ENCODE peak calls at places on chromosomes 1 and 21, in four cellular contexts. D is HCT116, Z is K562, U is HepG2. X is an unnamed sample.

GRCh38 chr1:9410737-9411297 is 118.1 kb downstream of the SPSB1 start:
- DNase-seq in D (peak; percentile 22), Z (peak; percentile 49), U (peak; percentile 39), X (no peak)

GRCh38 chr1:191498318-191498717 is 659.9 kb upstream of the RGS18 start:
- DNase-seq in D (no peak), Z (peak; percentile 37), U (no peak), X (no peak)

GRCh38 chr1:42817440-42817767 is 207 bp upstream of the SVBP start:
- DNase-seq in D (no peak), Z (no peak), U (peak; percentile 6), X (peak; percentile 28)

GRCh38 chr1:21324368-21325137 is 34.3 kb upstream of the ECE1 start:
- DNase-seq in D (peak; percentile 94), Z (peak; percentile 79), U (no peak), X (no peak)

GRCh38 chr1:54867717-54868057 is 19.3 kb downstream of the DHCR24 start:
- DNase-seq in D (no peak), Z (no peak), U (peak; percentile 96), X (no peak)

GRCh38 chr1:50980505-50980904 is 10.5 kb downstream of the CDKN2C start:
- DNase-seq in D (no peak), Z (no peak), U (no peak), X (no peak)

GRCh38 chr1:240284656-240285427 is 193.2 kb downstream of the FMN2 start:
- DNase-seq in D (no peak), Z (no peak), U (no peak), X (no peak)

GRCh38 chr1:2908081-2908480 is 106.6 kb upstream of the TTC34 start:
- DNase-seq in D (no peak), Z (no peak), U (no peak), X (no peak)

GRCh38 chr21:28215214-28215954 is 777.3 kb downstream of the LTN1 start:
- DNase-seq in D (no peak), Z (no peak), U (no peak), X (no peak)

GRCh38 chr1:109840011-109840629 is 70.5 kb upstream of the CSF1 start:
- DNase-seq in D (no peak), Z (no peak), U (no peak), X (no peak)

GRCh38 chr1:9849691-9850441 is 26.1 kb upstream of the CLSTN1 start:
- DNase-seq in D (no peak), Z (peak; percentile 42), U (no peak), X (no peak)

GRCh38 chr1:5891736-5892135 is 100.5 kb downstream of the NPHP4 start:
- DNase-seq in D (no peak), Z (no peak), U (no peak), X (no peak)

GRCh38 chr1:40784141-40784770 is 669 bp downstream of the KCNQ4 start:
- DNase-seq in D (no peak), Z (peak; percentile 54), U (no peak), X (no peak)

GRCh38 chr1:66168919-66169725 is 364.8 kb upstream of the SGIP1 start:
- DNase-seq in D (peak; percentile 10), Z (no peak), U (no peak), X (no peak)

GRCh38 chr1:37958690-37959089 is 11.8 kb upstream of the INPP5B start:
- DNase-seq in D (no peak), Z (no peak), U (no peak), X (no peak)

GRCh38 chr1:21630571-21631338 is 38.4 kb downstream of the RAP1GAP start:
- DNase-seq in D (no peak), Z (no peak), U (no peak), X (no peak)

GRCh38 chr1:1420654-1421134 is 382 bp downstream of the ANKRD65 start:
- DNase-seq in D (no peak), Z (no peak), U (no peak), X (no peak)

GRCh38 chr1:1419812-1420653 is 1.0 kb downstream of the ANKRD65 start:
- DNase-seq in D (no peak), Z (no peak), U (no peak), X (no peak)

GRCh38 chr1:1421907-1422464 is 910 bp upstream of the ANKRD65 start:
- DNase-seq in D (no peak), Z (no peak), U (no peak), X (no peak)

GRCh38 chr1:1422465-1423244 is 1.6 kb upstream of the ANKRD65 start:
- DNase-seq in D (no peak), Z (peak; percentile 78), U (no peak), X (no peak)

DNA sequence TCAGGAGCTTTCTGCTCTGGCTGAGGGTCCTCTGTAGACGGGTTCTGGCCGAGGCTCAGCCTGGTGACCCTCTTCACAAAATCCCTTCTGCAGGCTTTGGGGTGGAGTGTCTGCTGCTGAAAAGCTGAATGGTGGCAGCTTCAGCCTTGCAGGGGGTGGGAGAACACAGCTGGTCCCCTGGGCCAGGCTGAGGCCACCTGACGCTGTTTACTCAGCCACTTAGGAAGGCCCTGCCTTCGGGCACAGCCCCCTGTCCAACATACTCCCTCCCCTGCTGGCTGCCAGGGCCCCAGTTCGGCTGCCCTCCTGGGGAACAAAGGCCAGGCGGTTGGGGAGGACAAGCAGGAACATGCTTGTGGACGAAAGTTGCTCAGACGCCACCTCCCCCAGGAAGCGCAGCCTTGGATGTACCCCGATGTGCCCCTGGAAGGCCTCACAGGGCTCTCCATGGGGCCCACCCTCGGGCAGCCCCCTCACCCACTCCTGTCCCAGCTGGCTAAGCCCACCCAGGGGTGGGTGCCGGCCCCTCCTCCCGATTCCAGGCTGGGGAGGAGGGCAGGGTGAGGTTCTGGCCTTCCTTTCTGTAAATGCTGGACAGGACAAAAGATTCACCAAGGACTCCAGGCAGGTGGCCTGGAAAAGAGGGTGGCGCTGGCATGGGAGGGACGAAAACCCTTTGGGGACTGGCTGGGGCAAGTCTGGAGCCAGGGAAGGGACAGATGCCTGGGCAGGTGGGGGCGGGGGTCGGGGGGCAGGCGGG is at the start of gene ANKRD65:
- DNase-seq in D (no peak), Z (no peak), U (peak; percentile 74), X (no peak)
- TF ChIP-seq TCF7L2 in D (no peak), Z (no peak), U (no peak), X (no peak)

DNA sequence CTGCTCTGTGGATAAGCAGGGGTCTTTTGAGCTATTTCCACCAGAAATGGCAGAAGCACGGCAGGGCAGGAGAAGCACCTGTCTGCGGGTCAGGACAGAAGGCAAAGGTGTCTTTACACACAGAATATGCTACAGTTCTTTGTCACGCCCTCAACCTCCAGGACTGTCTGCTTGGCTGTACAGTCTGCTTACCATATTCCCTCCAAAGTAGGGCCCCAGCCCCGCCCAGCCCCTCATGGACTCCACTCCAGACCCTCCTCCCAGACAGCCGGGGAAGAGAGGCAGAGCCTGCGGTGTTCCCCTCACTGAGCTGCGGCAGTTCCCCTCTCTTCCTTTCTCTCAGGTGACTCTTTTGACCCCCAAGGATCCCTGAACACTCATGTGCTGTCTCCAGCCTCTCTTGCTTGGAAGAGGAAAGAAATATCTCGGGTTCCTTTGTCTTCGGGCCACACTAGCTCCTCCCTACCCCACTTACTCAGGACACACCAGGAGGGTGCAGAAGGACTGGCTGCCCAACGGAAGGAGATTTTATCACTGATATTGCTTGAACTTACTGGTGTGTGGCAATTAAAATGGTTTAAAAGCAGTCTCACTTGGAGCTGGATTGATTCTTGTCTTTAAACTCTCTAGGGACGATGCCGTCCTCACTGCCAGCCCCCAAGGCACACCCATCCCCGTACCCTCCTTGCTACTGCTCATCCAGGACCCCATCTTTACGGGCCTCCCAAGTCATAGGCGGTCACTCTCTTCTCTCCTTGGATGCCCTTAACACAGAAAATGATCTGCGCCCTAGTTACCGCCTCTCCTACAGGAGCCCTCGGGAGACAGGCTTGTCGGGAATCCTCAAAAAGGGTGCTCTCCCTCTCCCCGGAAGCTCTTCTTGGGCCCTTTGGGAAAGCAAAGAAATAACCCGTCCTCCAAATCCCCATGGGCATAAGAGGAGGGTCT is 169.7 kb downstream of the TOMM20 start:
- DNase-seq in D (no peak), Z (no peak), U (no peak), X (no peak)
- H3K27ac ChIP-seq in D (no peak overlapping the region), Z (peak overlapping the region; percentile 84), U (peak overlapping the region; percentile 100), X (peak overlapping the region; percentile 100)

GRCh38 chr21:43619856-43620255 is 39.4 kb downstream of the HSF2BP start:
- DNase-seq in D (no peak), Z (no peak), U (no peak), X (no peak)
- TF ChIP-seq SIN3A in D (no peak), Z (no peak), U (no peak), X (no peak)

GRCh38 chr1:27563407-27564263 is 40.3 kb downstream of the AHDC1 start:
- DNase-seq in D (no peak), Z (peak; percentile 84), U (peak; percentile 95), X (no peak)
- TF ChIP-seq TCF7L2 in D (no peak), Z (no peak), U (no peak), X (no peak)

GRCh38 chr1:244053831-244054230 is 2.7 kb downstream of the ZBTB18 start:
- DNase-seq in D (no peak), Z (no peak), U (no peak), X (no peak)
- H3K27ac ChIP-seq in D (no peak overlapping the region), Z (no peak overlapping the region), U (no peak overlapping the region), X (no peak overlapping the region)

DNA sequence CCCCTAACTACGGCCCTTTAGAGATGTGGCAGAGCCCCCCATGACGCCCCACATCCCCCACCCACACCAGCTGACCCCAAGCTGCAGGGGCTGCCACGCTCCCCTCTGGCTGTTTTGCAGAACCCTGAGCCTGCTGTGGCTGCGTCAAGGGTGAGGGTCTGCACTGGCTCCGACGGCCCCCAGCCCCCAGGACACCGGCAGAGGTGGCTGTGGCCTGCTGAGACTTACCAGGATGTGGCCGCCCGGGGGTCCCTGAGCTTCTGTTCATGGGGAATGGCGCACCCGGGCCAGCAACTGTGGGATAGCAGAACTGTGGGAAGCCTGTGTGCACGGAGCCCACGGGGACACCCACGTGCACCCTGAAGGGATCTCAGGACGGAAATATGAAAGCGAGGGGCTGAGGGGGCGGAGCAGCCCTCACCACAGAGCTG is 12.8 kb upstream of the RNF223 start:
- DNase-seq in D (no peak), Z (no peak), U (no peak), X (no peak)
- TF ChIP-seq SIN3A in D (no peak), Z (no peak), U (no peak), X (no peak)

GRCh38 chr1:73593379-73593778 is 604.6 kb downstream of the LRRIQ3 start:
- DNase-seq in D (no peak), Z (no peak), U (no peak), X (peak; percentile 33)
- TF ChIP-seq TCF7L2 in D (peak; percentile 28), Z (no peak), U (no peak), X (no peak)

GRCh38 chr1:156496211-156496761 is 4.3 kb downstream of the MEF2D start:
- DNase-seq in D (no peak), Z (no peak), U (no peak), X (no peak)
- H3K27ac ChIP-seq in D (no peak overlapping the region), Z (no peak overlapping the region), U (no peak overlapping the region), X (no peak overlapping the region)

X was measured in Panc1.